ENCODE peak calls at places on chromosome 15, in five cellular contexts. One of them, this sample, is unnamed.

GRCh38 chr15:99732711-99733267 is 448 bp downstream of the LYSMD4 start:
- DNase-seq in stimulated activated naive CD4-positive, alpha-beta T cell: peak; percentile 41
- DNase-seq in HFFc6: no peak
- DNase-seq in KBM-7: peak; percentile 27
- DNase-seq in left ventricle myocardium inferior: peak; percentile 35
- DNase-seq in this sample: peak; percentile 29

GRCh38 chr15:38707802-38708671 is 143.4 kb upstream of the RASGRP1 start:
- DNase-seq in stimulated activated naive CD4-positive, alpha-beta T cell: no peak
- DNase-seq in HFFc6: peak; percentile 71
- DNase-seq in KBM-7: peak; percentile 60
- DNase-seq in left ventricle myocardium inferior: no peak
- DNase-seq in this sample: no peak

GRCh38 chr15:98951493-98952320 is 55.9 kb downstream of the PGPEP1L start:
- DNase-seq in stimulated activated naive CD4-positive, alpha-beta T cell: no peak
- DNase-seq in HFFc6: no peak
- DNase-seq in KBM-7: no peak
- DNase-seq in left ventricle myocardium inferior: no peak
- DNase-seq in this sample: no peak

GRCh38 chr15:32717290-32718081 is at the start of gene GREM1:
- DNase-seq in stimulated activated naive CD4-positive, alpha-beta T cell: no peak
- DNase-seq in HFFc6: peak; percentile 60
- DNase-seq in KBM-7: no peak
- DNase-seq in left ventricle myocardium inferior: no peak
- DNase-seq in this sample: no peak

GRCh38 chr15:95226835-95227234 is 995.5 kb downstream of the MCTP2 start:
- DNase-seq in stimulated activated naive CD4-positive, alpha-beta T cell: no peak
- DNase-seq in HFFc6: no peak
- DNase-seq in KBM-7: no peak
- DNase-seq in left ventricle myocardium inferior: no peak
- DNase-seq in this sample: no peak

GRCh38 chr15:63764124-63764827 is 69.5 kb downstream of the HERC1 start:
- DNase-seq in stimulated activated naive CD4-positive, alpha-beta T cell: no peak
- DNase-seq in HFFc6: no peak
- DNase-seq in KBM-7: no peak
- DNase-seq in left ventricle myocardium inferior: no peak
- DNase-seq in this sample: no peak

GRCh38 chr15:25535866-25536265 is 97.0 kb upstream of the UBE3A start:
- DNase-seq in stimulated activated naive CD4-positive, alpha-beta T cell: no peak
- DNase-seq in HFFc6: no peak
- DNase-seq in KBM-7: peak; percentile 3
- DNase-seq in left ventricle myocardium inferior: no peak
- DNase-seq in this sample: no peak

GRCh38 chr15:79233236-79233635 is 49.3 kb upstream of the ANKRD34C start:
- DNase-seq in stimulated activated naive CD4-positive, alpha-beta T cell: no peak
- DNase-seq in HFFc6: no peak
- DNase-seq in KBM-7: no peak
- DNase-seq in left ventricle myocardium inferior: no peak
- DNase-seq in this sample: no peak

GRCh38 chr15:40280260-40281056 is 2.4 kb downstream of the ANKRD63 start:
- DNase-seq in stimulated activated naive CD4-positive, alpha-beta T cell: no peak
- DNase-seq in HFFc6: no peak
- DNase-seq in KBM-7: no peak
- DNase-seq in left ventricle myocardium inferior: no peak
- DNase-seq in this sample: no peak

GRCh38 chr15:25731411-25731810 is 131.7 kb downstream of the ATP10A start:
- DNase-seq in stimulated activated naive CD4-positive, alpha-beta T cell: no peak
- DNase-seq in HFFc6: no peak
- DNase-seq in KBM-7: no peak
- DNase-seq in left ventricle myocardium inferior: no peak
- DNase-seq in this sample: no peak

GRCh38 chr15:41128174-41128902 is 12.3 kb upstream of the INO80 start:
- DNase-seq in stimulated activated naive CD4-positive, alpha-beta T cell: no peak
- DNase-seq in HFFc6: no peak
- DNase-seq in KBM-7: no peak
- DNase-seq in left ventricle myocardium inferior: no peak
- DNase-seq in this sample: no peak

GRCh38 chr15:44666208-44667038 is 3.0 kb upstream of the SPG11 start:
- DNase-seq in stimulated activated naive CD4-positive, alpha-beta T cell: no peak
- DNase-seq in HFFc6: no peak
- DNase-seq in KBM-7: no peak
- DNase-seq in left ventricle myocardium inferior: no peak
- DNase-seq in this sample: no peak

GRCh38 chr15:96352594-96353377 is 22.3 kb downstream of the NR2F2 start:
- DNase-seq in stimulated activated naive CD4-positive, alpha-beta T cell: no peak
- DNase-seq in HFFc6: peak; percentile 47
- DNase-seq in KBM-7: no peak
- DNase-seq in left ventricle myocardium inferior: no peak
- DNase-seq in this sample: no peak

GRCh38 chr15:29129221-29129620 is 140.4 kb downstream of the NSMCE3 start:
- DNase-seq in stimulated activated naive CD4-positive, alpha-beta T cell: no peak
- DNase-seq in HFFc6: no peak
- DNase-seq in KBM-7: no peak
- DNase-seq in left ventricle myocardium inferior: no peak
- DNase-seq in this sample: no peak

GRCh38 chr15:75532413-75533250 is 46.5 kb downstream of the PTPN9 start:
- DNase-seq in stimulated activated naive CD4-positive, alpha-beta T cell: no peak
- DNase-seq in HFFc6: peak; percentile 54
- DNase-seq in KBM-7: peak; percentile 38
- DNase-seq in left ventricle myocardium inferior: peak; percentile 57
- DNase-seq in this sample: peak; percentile 31

GRCh38 chr15:39530446-39531342 is 50.2 kb upstream of the THBS1 start:
- DNase-seq in stimulated activated naive CD4-positive, alpha-beta T cell: no peak
- DNase-seq in HFFc6: peak; percentile 67
- DNase-seq in KBM-7: no peak
- DNase-seq in left ventricle myocardium inferior: no peak
- DNase-seq in this sample: no peak

GRCh38 chr15:90641581-90642463 is 75.3 kb upstream of the BLM start:
- DNase-seq in stimulated activated naive CD4-positive, alpha-beta T cell: no peak
- DNase-seq in HFFc6: no peak
- DNase-seq in KBM-7: no peak
- DNase-seq in left ventricle myocardium inferior: no peak
- DNase-seq in this sample: no peak

GRCh38 chr15:39685999-39686613 is 96.5 kb downstream of the FSIP1 start:
- DNase-seq in stimulated activated naive CD4-positive, alpha-beta T cell: no peak
- DNase-seq in HFFc6: peak; percentile 36
- DNase-seq in KBM-7: peak; percentile 71
- DNase-seq in left ventricle myocardium inferior: no peak
- DNase-seq in this sample: peak; percentile 31

GRCh38 chr15:48406911-48407310 is 75.7 kb downstream of the DUT start:
- DNase-seq in stimulated activated naive CD4-positive, alpha-beta T cell: no peak
- DNase-seq in HFFc6: no peak
- DNase-seq in KBM-7: no peak
- DNase-seq in left ventricle myocardium inferior: no peak
- DNase-seq in this sample: no peak

GRCh38 chr15:51038258-51039042 is 56.3 kb downstream of the TNFAIP8L3 start:
- DNase-seq in stimulated activated naive CD4-positive, alpha-beta T cell: no peak
- DNase-seq in HFFc6: no peak
- DNase-seq in KBM-7: no peak
- DNase-seq in left ventricle myocardium inferior: no peak
- DNase-seq in this sample: no peak

GRCh38 chr15:38714309-38715072 is 149.9 kb upstream of the RASGRP1 start:
- DNase-seq in stimulated activated naive CD4-positive, alpha-beta T cell: no peak
- DNase-seq in HFFc6: peak; percentile 93
- DNase-seq in KBM-7: no peak
- DNase-seq in left ventricle myocardium inferior: no peak
- DNase-seq in this sample: no peak

GRCh38 chr15:67433495-67434099 is 87.3 kb upstream of the C15orf61 start:
- DNase-seq in stimulated activated naive CD4-positive, alpha-beta T cell: no peak
- DNase-seq in HFFc6: peak; percentile 53
- DNase-seq in KBM-7: peak; percentile 88
- DNase-seq in left ventricle myocardium inferior: peak; percentile 20
- DNase-seq in this sample: no peak

GRCh38 chr15:41011055-41011815 is 58.0 kb downstream of the CHAC1 start:
- DNase-seq in stimulated activated naive CD4-positive, alpha-beta T cell: no peak
- DNase-seq in HFFc6: no peak
- DNase-seq in KBM-7: no peak
- DNase-seq in left ventricle myocardium inferior: no peak
- DNase-seq in this sample: no peak

This sample was measured in CMK.